ENCODE peak calls at places on chromosomes 3 and 15, in eight cellular contexts. T, G, C, O, P, M, R and B are unnamed samples.

GRCh38 chr15:56608140-56608778 is 125.0 kb downstream of the ZNF280D start:
- DNase-seq in C (no peak), M (peak), O (no peak), G (no peak), P (no peak), R (no peak), T (no peak), B (no peak)

GRCh38 chr15:80141916-80142598 is 10.7 kb upstream of the FAH start:
- DNase-seq in R (no peak), O (no peak), M (no peak), P (no peak), C (no peak), T (no peak), G (no peak), B (no peak)

GRCh38 chr3:192869131-192870027 is 48.3 kb downstream of the MB21D2 start:
- DNase-seq in C (no peak), P (peak), O (peak), G (peak), R (no peak), T (peak), M (peak), B (no peak)

GRCh38 chr3:77186319-77186718 is 146.4 kb downstream of the ROBO2 start:
- DNase-seq in C (no peak), T (no peak), R (no peak), P (no peak), O (no peak), M (no peak), G (no peak), B (no peak)

GRCh38 chr15:65981837-65982696 is 112.8 kb downstream of the RAB11A start:
- DNase-seq in G (no peak), M (no peak), C (no peak), O (no peak), P (no peak), R (peak), T (no peak), B (no peak)

GRCh38 chr3:124256156-124256555 is 264.2 kb upstream of the ROPN1 start:
- DNase-seq in R (no peak), P (no peak), M (no peak), C (no peak), T (no peak), G (no peak), O (no peak), B (no peak)

GRCh38 chr15:44667039-44667360 is 3.5 kb upstream of the SPG11 start:
- DNase-seq in C (no peak), R (no peak), M (no peak), G (no peak), P (no peak), T (no peak), O (no peak), B (no peak)

GRCh38 chr15:88542342-88542733 is 4.1 kb downstream of the DET1 start:
- DNase-seq in R (peak), G (peak), O (peak), C (no peak), M (no peak), P (peak), T (peak), B (no peak)

GRCh38 chr15:77569647-77570186 is 63.0 kb downstream of the LINGO1 start:
- DNase-seq in M (no peak), T (no peak), C (no peak), G (peak), R (peak), P (no peak), O (no peak), B (no peak)

GRCh38 chr15:88911766-88912118 is 1.4 kb downstream of the MFGE8 start:
- DNase-seq in R (peak), O (no peak), G (no peak), M (peak), C (no peak), P (no peak), T (peak), B (no peak)

GRCh38 chr3:53633197-53633787 is 138.9 kb downstream of the CACNA1D start:
- DNase-seq in M (no peak), P (no peak), T (no peak), R (no peak), C (no peak), O (no peak), G (no peak), B (no peak)

GRCh38 chr3:150764607-150765366 is 1.8 kb upstream of the SIAH2 start:
- DNase-seq in R (no peak), M (no peak), O (no peak), P (no peak), T (no peak), G (no peak), C (no peak), B (no peak)

GRCh38 chr3:165903885-165904284 is 66.7 kb upstream of the BCHE start:
- DNase-seq in C (no peak), R (no peak), O (no peak), G (peak), T (no peak), M (no peak), P (no peak), B (no peak)

GRCh38 chr3:129344540-129345220 is 66.0 kb downstream of the HMCES start:
- DNase-seq in R (peak), T (no peak), P (no peak), O (no peak), C (no peak), G (peak), M (no peak), B (no peak)

GRCh38 chr3:37693791-37694194 is 167.9 kb upstream of the CTDSPL start:
- DNase-seq in P (no peak), C (no peak), G (no peak), T (no peak), R (no peak), O (no peak), M (no peak), B (no peak)

GRCh38 chr3:24829011-24829581 is 334.4 kb upstream of the THRB start:
- DNase-seq in R (peak), P (no peak), M (no peak), T (peak), G (no peak), C (no peak), O (no peak), B (no peak)

GRCh38 chr3:81452406-81452805 is 309.0 kb downstream of the GBE1 start:
- DNase-seq in G (no peak), T (no peak), R (no peak), O (no peak), C (no peak), M (no peak), P (peak), B (no peak)

GRCh38 chr3:10350324-10350985 is 29.5 kb upstream of the SEC13 start:
- DNase-seq in P (no peak), C (no peak), R (no peak), T (no peak), O (no peak), G (no peak), M (no peak), B (no peak)

GRCh38 chr3:21013566-21013965 is 737.4 kb downstream of the ZNF385D start:
- DNase-seq in P (no peak), C (no peak), O (no peak), M (no peak), G (no peak), R (no peak), T (no peak), B (no peak)

GRCh38 chr15:88243156-88243555 is 13.4 kb downstream of the NTRK3 start:
- DNase-seq in P (no peak), T (no peak), C (no peak), O (no peak), M (no peak), R (no peak), G (no peak), B (no peak)

GRCh38 chr3:14587733-14588360 is 47.7 kb upstream of the GRIP2 start:
- DNase-seq in T (no peak), M (peak), C (no peak), G (peak), P (peak), O (peak), R (no peak), B (no peak)

GRCh38 chr15:85744636-85745422 is 49.9 kb downstream of the KLHL25 start:
- DNase-seq in O (no peak), R (no peak), P (no peak), G (no peak), M (no peak), C (no peak), T (peak), B (no peak)

GRCh38 chr3:188370081-188370830 is 216.3 kb downstream of the LPP start:
- DNase-seq in P (no peak), R (no peak), O (no peak), C (no peak), M (no peak), T (no peak), G (peak), B (no peak)

GRCh38 chr3:108667312-108667711 is 77.8 kb downstream of the DZIP3 start:
- DNase-seq in R (no peak), T (no peak), O (no peak), M (no peak), G (no peak), P (no peak), C (no peak), B (no peak)

GRCh38 chr3:108664266-108664665 is 74.7 kb downstream of the DZIP3 start:
- DNase-seq in M (no peak), O (peak), C (no peak), R (no peak), G (no peak), P (no peak), T (no peak), B (no peak)

GRCh38 chr3:108661699-108662098 is 72.2 kb downstream of the DZIP3 start:
- DNase-seq in G (no peak), P (no peak), R (no peak), T (no peak), C (no peak), O (no peak), M (no peak), B (no peak)

DNA sequence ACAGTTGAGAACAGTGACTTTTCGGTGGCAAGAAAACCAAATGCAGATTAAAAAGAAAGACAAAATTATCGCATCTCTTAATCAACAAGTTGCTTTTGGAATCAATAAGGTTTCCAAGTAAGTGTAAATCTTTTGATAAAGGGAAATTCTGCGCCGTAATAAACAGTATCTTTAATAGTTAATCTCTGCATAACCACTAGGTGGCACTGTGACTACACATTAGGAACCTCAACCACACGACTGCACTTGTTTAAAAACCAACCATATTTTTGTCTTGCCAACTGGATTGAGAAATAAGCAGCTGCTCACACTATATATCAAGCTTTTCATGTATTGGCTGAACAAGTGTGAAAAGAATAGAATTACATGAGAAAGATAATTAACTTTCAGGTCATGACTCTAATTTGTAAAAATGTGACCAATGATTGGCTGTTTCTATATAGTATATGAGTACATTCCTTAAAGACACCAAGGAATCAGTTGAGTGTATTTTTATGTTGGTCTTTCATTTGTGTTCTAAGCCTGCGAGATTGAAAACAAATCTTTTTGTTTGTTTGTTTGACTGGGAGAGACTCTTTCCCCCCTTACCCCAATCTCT is 72.7 kb downstream of the DZIP3 start:
- DNase-seq in P (peak), O (peak), R (peak), M (peak), G (peak), C (peak), T (no peak), B (peak)
- TF ChIP-seq CTCF in P (peak), O (peak), R (peak), M (peak), G (peak), C (peak), T (peak), B (peak)

GRCh38 chr3:182802413-182802812 is 9.1 kb downstream of the ATP11B start:
- DNase-seq in C (no peak), G (no peak), M (no peak), O (no peak), R (no peak), T (no peak), P (no peak), B (no peak)

GRCh38 chr3:182807056-182807455 is 13.8 kb downstream of the ATP11B start:
- DNase-seq in T (no peak), C (no peak), O (no peak), P (no peak), R (no peak), G (no peak), M (no peak), B (no peak)

GRCh38 chr3:182803006-182803405 is 9.7 kb downstream of the ATP11B start:
- DNase-seq in O (no peak), T (no peak), M (no peak), G (no peak), C (no peak), P (no peak), R (no peak), B (no peak)

GRCh38 chr3:182800508-182800907 is 7.2 kb downstream of the ATP11B start:
- DNase-seq in C (no peak), P (no peak), T (no peak), O (no peak), R (no peak), M (no peak), G (no peak), B (no peak)

GRCh38 chr3:182803596-182803995 is 10.3 kb downstream of the ATP11B start:
- DNase-seq in R (no peak), M (no peak), P (no peak), G (no peak), T (no peak), O (no peak), C (no peak), B (no peak)
- TF ChIP-seq CTCF in R (no peak), M (no peak), P (no peak), G (no peak), T (no peak), O (no peak), C (no peak), B (no peak)

DNA sequence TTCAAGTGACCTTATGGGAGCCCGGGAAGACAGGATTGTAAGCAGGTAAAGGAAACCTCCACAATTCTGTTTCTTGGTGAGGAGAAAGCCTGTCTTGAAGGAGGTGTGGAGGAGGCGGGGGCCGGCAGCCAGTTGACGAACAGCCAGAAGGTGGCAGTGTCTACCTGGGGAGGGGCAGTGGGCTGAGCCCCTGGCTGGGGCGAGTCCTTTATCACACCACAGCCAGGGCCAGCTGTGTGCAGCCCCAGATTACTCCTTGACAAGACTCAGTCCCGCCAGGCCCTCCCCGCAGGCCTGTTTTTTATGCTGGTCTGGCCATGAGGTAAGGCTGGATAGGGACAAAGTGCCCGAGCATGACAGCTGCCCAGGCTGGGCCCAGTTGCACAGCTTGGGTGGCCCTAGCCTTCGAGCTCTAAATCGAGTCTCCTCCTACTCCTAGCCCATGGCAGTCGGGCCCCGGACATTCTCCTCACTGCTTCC is 40.9 kb upstream of the IDH2 start:
- DNase-seq in T (peak), P (no peak), M (peak), C (no peak), O (no peak), G (peak), R (peak), B (no peak)
- TF ChIP-seq CTCF in T (peak), P (peak), M (peak), C (peak), O (peak), G (peak), R (peak), B (peak)

DNA sequence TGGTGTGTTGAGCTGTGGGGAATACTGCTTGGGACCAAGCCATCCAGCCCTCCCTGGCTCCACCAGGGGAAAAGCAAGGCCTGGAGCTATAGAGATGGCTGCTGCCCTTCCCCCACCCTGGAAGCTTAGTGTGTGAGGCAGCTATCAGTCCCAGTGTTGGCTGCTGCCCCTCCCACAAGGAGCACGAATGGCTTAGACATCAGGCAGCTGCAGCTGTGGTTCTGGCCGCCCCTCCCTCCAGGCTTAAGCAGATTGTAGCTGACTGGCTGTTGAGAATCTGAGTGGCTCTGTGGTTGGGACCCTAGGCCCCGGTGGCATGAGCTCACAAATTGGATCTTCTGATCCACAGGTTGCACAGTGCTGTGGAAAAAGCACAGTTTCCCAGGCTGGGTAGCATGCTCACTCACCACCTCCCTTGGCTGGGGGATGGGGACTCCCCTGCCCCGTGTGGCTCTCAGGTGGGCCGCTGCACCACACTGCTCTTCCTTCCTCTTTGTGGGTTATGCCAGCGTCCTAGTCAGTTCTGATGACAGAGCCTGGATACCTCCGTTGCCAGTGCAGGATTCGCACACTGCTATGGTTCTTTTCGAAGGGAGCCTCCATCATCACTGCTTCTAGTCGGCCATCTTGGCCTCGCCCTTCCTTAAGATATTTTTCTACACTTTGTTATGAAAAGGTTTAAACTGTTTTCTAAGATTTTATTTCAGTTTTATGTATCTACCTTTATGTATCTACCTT is 21.2 kb upstream of the SUCNR1 start:
- DNase-seq in P (no peak), T (no peak), C (no peak), G (no peak), O (no peak), R (peak), M (no peak), B (no peak)
- TF ChIP-seq CTCF in P (no peak), T (no peak), C (no peak), G (no peak), O (no peak), R (no peak), M (no peak), B (no peak)

GRCh38 chr3:41290306-41290705 is 91.0 kb downstream of the CTNNB1 start:
- DNase-seq in C (no peak), M (no peak), G (no peak), R (no peak), T (no peak), P (no peak), O (no peak), B (no peak)
- TF ChIP-seq CTCF in C (no peak), M (no peak), G (no peak), R (no peak), T (no peak), P (no peak), O (no peak), B (no peak)

DNA sequence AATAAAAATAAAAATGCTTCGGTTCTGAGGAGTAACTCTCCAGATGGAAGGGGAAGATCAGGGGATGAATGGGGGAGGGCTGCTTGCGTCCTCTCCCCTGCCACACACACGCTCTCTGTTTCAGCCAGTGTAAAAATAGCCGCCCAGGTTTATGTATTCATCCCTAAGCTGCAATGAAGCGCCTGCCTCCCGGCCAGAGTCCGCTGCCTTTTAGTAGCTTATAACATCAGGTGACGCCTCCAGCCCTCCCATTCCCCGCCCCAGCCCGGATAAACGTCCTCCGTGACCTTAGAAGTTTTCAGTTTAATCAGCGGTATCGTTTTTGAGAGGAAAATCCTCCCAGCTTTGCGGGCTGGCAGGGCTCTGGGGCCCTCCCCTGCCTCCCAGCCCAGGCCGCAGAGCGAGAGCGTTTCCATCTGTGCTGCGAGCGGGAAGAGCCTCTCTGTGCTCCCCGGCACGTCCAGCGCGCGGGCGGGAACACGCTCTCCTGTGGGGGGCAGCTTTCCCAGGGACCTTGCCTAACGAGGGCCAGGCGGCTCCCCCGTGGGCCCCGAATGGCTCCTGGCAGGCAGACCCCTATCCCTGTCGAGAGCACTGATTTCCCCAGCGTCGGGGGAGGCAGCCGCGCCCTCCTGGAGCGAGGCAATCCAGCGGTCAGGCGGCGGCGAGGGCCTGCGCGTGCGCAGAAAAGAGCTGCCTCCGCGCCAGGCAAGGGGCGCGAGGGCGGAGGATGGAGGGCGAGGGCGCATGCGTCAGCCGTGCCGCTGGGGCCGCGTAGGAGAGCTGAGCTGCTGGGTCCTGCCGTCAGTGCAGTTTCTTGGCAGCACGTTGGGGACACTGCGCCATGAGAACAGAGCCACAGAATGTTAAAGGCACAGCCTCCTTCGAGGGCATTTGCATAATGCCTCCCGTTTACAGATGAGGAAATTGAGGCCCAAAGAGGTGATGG is 71.2 kb downstream of the CCNL1 start:
- DNase-seq in R (peak), P (peak), G (peak), C (peak), O (peak), T (peak), M (peak), B (peak)
- TF ChIP-seq CTCF in R (peak), P (peak), G (no peak), C (no peak), O (no peak), T (no peak), M (peak), B (peak)

DNA sequence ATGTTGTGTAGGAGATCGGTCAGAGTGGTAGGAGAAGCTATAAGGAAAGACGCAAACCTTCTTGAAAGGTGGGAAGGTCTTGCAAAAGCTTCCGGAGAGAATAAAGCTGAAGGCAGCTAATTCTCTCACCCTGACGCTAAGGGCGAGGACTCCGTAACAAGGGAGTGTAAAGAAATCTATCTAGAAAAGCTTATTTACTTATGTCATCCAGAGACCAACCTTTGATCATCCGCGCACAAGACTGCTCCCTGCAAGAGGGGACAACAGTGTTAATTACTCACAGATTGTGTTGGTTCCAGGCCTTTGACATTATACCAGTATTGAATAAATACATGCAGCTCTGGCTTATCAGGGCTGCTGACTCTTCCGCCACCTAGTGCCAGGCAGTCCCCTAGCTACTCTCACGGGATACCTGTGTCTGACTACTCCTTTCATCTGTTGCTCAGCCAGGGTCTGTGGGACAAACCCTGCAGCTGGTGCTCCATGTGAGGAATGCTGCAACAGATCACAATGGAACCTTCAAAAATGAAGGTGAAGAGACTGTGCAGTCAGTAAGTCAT is 211.7 kb downstream of the DTWD1 start:
- DNase-seq in C (no peak), O (no peak), P (no peak), G (peak), T (no peak), M (no peak), R (no peak), B (no peak)
- TF ChIP-seq CTCF in C (peak), O (peak), P (peak), G (peak), T (no peak), M (peak), R (peak), B (peak)